ENCODE peak calls at places on chromosomes 1 and 21, in six cellular contexts. D, A, Q, R, O and P are unnamed samples. For H3K4me1, the result is how much of the 10 kb centered on the place peaks cover.

GRCh38 chr21:37207441-37208009 is 59.6 kb downstream of the VPS26C start:
- DNase-seq in D (peak), A (no peak), Q (no peak), R (no peak), O (no peak), P (no peak)

GRCh38 chr1:223180803-223181321 is 37.8 kb upstream of the TLR5 start:
- DNase-seq in D (peak), A (no peak), Q (no peak), R (no peak), O (no peak), P (no peak)

GRCh38 chr1:183065168-183065670 is 42.0 kb downstream of the LAMC1 start:
- DNase-seq in D (no peak), A (no peak), Q (no peak), R (no peak), O (no peak), P (no peak)

GRCh38 chr1:227734546-227734857 is 600 bp downstream of the JMJD4 start:
- DNase-seq in D (peak), A (no peak), Q (no peak), R (no peak), O (no peak), P (no peak)

GRCh38 chr1:84365225-84366221 is 32.8 kb upstream of the DNASE2B start:
- DNase-seq in D (peak), A (peak), Q (no peak), R (peak), O (no peak), P (no peak)

GRCh38 chr1:235075121-235075954 is 53.3 kb downstream of the TOMM20 start:
- DNase-seq in D (peak), A (peak), Q (no peak), R (peak), O (no peak), P (no peak)

GRCh38 chr1:156748670-156749428 is 2.6 kb downstream of the HDGF start:
- DNase-seq in D (peak), A (peak), Q (no peak), R (peak), O (no peak), P (no peak)

GRCh38 chr1:180640531-180640949 is 8.7 kb downstream of the XPR1 start:
- DNase-seq in D (peak), A (no peak), Q (no peak), R (no peak), O (no peak), P (no peak)

GRCh38 chr1:44905276-44905675 is 62.2 kb upstream of the PTCH2 start:
- DNase-seq in D (no peak), A (no peak), Q (no peak), R (peak), O (no peak), P (no peak)

GRCh38 chr1:72285074-72285425 is 2.7 kb upstream of the NEGR1 start:
- DNase-seq in D (no peak), A (no peak), Q (no peak), R (no peak), O (no peak), P (no peak)

GRCh38 chr21:36806103-36806502 is 107.2 kb downstream of the SIM2 start:
- DNase-seq in D (no peak), A (peak), Q (no peak), R (peak), O (no peak), P (no peak)

GRCh38 chr21:42414928-42415769 is 11.4 kb downstream of the UBASH3A start:
- DNase-seq in D (peak), A (peak), Q (no peak), R (peak), O (no peak), P (no peak)

GRCh38 chr1:26083246-26083645 is 15.8 kb upstream of the TRIM63 start:
- DNase-seq in D (peak), A (peak), Q (no peak), R (peak), O (no peak), P (no peak)
- H3K14ac ChIP-seq in D (no peak), A (no peak), Q (no peak), R (no peak), O (no peak), P (no peak)

GRCh38 chr1:246595146-246595545 is 28.9 kb downstream of the CNST start:
- DNase-seq in D (no peak), A (no peak), Q (no peak), R (no peak), O (no peak), P (no peak)
- H3K4me1 ChIP-seq in D (under half), A (under half), Q (under half), R (under half), O (under half), P (under half)

GRCh38 chr1:48495911-48496310 is 23.9 kb upstream of the SPATA6 start:
- DNase-seq in D (no peak), A (no peak), Q (no peak), R (no peak), O (no peak), P (no peak)

GRCh38 chr1:48499211-48499610 is 27.2 kb upstream of the SPATA6 start:
- DNase-seq in D (no peak), A (no peak), Q (no peak), R (no peak), O (no peak), P (no peak)

GRCh38 chr1:48500541-48501440 is 28.8 kb upstream of the SPATA6 start:
- DNase-seq in D (no peak), A (no peak), Q (no peak), R (no peak), O (no peak), P (peak)

GRCh38 chr1:48495166-48495565 is 23.2 kb upstream of the SPATA6 start:
- DNase-seq in D (no peak), A (no peak), Q (no peak), R (no peak), O (no peak), P (no peak)

GRCh38 chr1:48498096-48498791 is 26.2 kb upstream of the SPATA6 start:
- DNase-seq in D (peak), A (peak), Q (peak), R (peak), O (peak), P (peak)
- H2BK120ac ChIP-seq in D (no peak), A (no peak), Q (no peak), R (no peak), O (no peak), P (no peak)

GRCh38 chr21:15152591-15152990 is 87.8 kb upstream of the NRIP1 start:
- DNase-seq in D (no peak), A (no peak), Q (no peak), R (no peak), O (no peak), P (no peak)

GRCh38 chr21:15149825-15150224 is 85.0 kb upstream of the NRIP1 start:
- DNase-seq in D (no peak), A (no peak), Q (no peak), R (no peak), O (no peak), P (no peak)

GRCh38 chr21:15151385-15152103 is 86.7 kb upstream of the NRIP1 start:
- DNase-seq in D (no peak), A (no peak), Q (no peak), R (no peak), O (no peak), P (no peak)
- H3K14ac ChIP-seq in D (no peak), A (no peak), Q (no peak), R (no peak), O (no peak), P (no peak)

DNA sequence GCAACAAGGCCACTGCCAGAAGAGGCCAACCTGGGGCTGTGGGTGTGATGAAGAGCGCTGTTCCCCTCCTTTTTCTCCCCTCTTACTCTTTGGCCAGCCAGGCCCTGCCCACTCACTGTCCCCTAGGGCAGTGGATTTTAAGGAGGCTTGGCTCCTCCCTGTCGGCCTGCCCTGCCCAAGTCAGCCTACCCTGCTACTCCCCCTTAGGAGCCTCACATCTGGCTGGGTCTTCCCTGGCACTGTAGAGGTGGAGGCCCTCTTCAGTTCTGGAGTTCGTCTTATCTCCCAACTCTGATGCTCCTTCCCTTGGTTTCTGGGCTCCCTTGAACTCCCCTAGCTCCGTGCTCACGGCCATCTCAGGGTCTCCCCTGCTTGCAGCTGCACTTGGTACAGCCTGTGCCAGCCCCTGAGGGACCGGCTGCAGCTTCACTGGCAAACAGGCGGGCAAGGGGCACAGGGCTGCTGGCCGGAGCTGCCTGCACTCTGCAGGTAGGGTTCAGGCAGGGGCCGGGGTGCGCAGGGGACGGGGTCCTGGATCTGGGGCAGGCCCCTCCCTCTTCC is 4.0 kb downstream of the AMPD2 start:
- DNase-seq in D (no peak), A (no peak), Q (no peak), R (no peak), O (peak), P (peak)
- H3K4me1 ChIP-seq in D (under half), A (half or more), Q (under half), R (under half), O (under half), P (under half)

DNA sequence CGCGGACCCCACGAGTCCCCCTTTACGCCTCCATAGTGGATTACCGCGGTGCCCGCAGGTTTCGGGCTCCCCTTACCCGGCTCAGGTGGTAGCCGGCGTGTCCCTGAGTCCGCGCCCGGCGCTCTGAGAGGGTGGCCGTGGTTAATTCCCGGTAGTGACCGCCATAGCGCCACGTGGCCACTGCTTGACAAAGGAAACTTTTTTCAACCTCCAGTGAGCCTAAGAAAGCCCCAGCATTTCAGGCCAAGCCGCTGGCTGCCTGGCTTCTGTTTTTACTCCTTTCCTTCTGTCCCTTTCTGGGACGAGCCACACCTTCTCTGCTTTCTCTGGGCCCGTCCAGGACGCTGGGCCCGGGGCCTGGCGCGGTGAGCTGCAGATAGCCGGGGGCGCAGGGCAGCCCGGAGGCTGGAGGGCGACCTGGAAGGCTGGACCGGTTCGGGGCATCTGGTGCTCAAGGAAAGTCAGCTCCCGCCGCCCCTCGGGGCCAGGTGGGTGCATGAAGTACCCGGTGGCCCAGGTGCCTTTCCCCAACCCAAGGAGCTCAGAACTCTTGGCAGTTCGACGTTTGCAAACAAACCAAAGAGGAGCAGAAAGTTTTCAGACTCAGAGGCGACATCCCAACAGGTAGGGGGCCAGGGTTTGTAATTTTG is 540 bp upstream of the C1orf198 start:
- DNase-seq in D (peak), A (peak), Q (peak), R (no peak), O (peak), P (peak)
- H2BK120ac ChIP-seq in D (peak), A (peak), Q (no peak), R (peak), O (no peak), P (peak)